ENCODE peak calls at places on chromosomes 6 and 20, in four cellular contexts. One of them, this sample, is unnamed.

GRCh38 chr6:83467620-83468036 is 36.8 kb upstream of the ME1 start:
- DNase-seq in NCI-H1417: no peak
- DNase-seq in cardiac muscle cell: no peak
- DNase-seq in stimulated activated CD4-positive, alpha-beta T cell treated with anti-CD3 and anti-CD28 coated beads, Interleukin-2, amount 100 ng/mL, for 48 hours: no peak
- DNase-seq in this sample: no peak

GRCh38 chr20:35564905-35565304 is 23.0 kb downstream of the ERGIC3 start:
- DNase-seq in NCI-H1417: no peak
- DNase-seq in cardiac muscle cell: no peak
- DNase-seq in stimulated activated CD4-positive, alpha-beta T cell treated with anti-CD3 and anti-CD28 coated beads, Interleukin-2, amount 100 ng/mL, for 48 hours: no peak
- DNase-seq in this sample: no peak

GRCh38 chr6:331622-332521 is 39.6 kb downstream of the DUSP22 start:
- DNase-seq in cardiac muscle cell: no peak
- DNase-seq in NCI-H1417: no peak
- DNase-seq in stimulated activated CD4-positive, alpha-beta T cell treated with anti-CD3 and anti-CD28 coated beads, Interleukin-2, amount 100 ng/mL, for 48 hours: no peak
- DNase-seq in this sample: peak; percentile 84

GRCh38 chr6:139257291-139257690 is 34.5 kb downstream of the TXLNB start:
- DNase-seq in NCI-H1417: no peak
- DNase-seq in cardiac muscle cell: no peak
- DNase-seq in stimulated activated CD4-positive, alpha-beta T cell treated with anti-CD3 and anti-CD28 coated beads, Interleukin-2, amount 100 ng/mL, for 48 hours: no peak
- DNase-seq in this sample: no peak

GRCh38 chr6:151490996-151491395 is 2.8 kb upstream of the CCDC170 start:
- DNase-seq in NCI-H1417: no peak
- DNase-seq in stimulated activated CD4-positive, alpha-beta T cell treated with anti-CD3 and anti-CD28 coated beads, Interleukin-2, amount 100 ng/mL, for 48 hours: no peak
- DNase-seq in cardiac muscle cell: peak; percentile 17
- DNase-seq in this sample: no peak

GRCh38 chr6:109632405-109632804 is 58.6 kb downstream of the AK9 start:
- DNase-seq in stimulated activated CD4-positive, alpha-beta T cell treated with anti-CD3 and anti-CD28 coated beads, Interleukin-2, amount 100 ng/mL, for 48 hours: no peak
- DNase-seq in NCI-H1417: no peak
- DNase-seq in cardiac muscle cell: no peak
- DNase-seq in this sample: no peak

GRCh38 chr6:37531026-37531425 is 31.3 kb upstream of the CCDC167 start:
- DNase-seq in stimulated activated CD4-positive, alpha-beta T cell treated with anti-CD3 and anti-CD28 coated beads, Interleukin-2, amount 100 ng/mL, for 48 hours: no peak
- DNase-seq in NCI-H1417: no peak
- DNase-seq in cardiac muscle cell: no peak
- DNase-seq in this sample: no peak

GRCh38 chr20:17646209-17646717 is 35.8 kb downstream of the RRBP1 start:
- DNase-seq in cardiac muscle cell: no peak
- DNase-seq in NCI-H1417: peak; percentile 40
- DNase-seq in stimulated activated CD4-positive, alpha-beta T cell treated with anti-CD3 and anti-CD28 coated beads, Interleukin-2, amount 100 ng/mL, for 48 hours: no peak
- DNase-seq in this sample: no peak

GRCh38 chr6:17482711-17483110 is 89.3 kb downstream of the CAP2 start:
- DNase-seq in NCI-H1417: no peak
- DNase-seq in cardiac muscle cell: no peak
- DNase-seq in stimulated activated CD4-positive, alpha-beta T cell treated with anti-CD3 and anti-CD28 coated beads, Interleukin-2, amount 100 ng/mL, for 48 hours: no peak
- DNase-seq in this sample: no peak

GRCh38 chr6:166382933-166383816 is at the start of gene MPC1:
- DNase-seq in NCI-H1417: peak; percentile 95
- DNase-seq in stimulated activated CD4-positive, alpha-beta T cell treated with anti-CD3 and anti-CD28 coated beads, Interleukin-2, amount 100 ng/mL, for 48 hours: peak; percentile 88
- DNase-seq in cardiac muscle cell: peak; percentile 98
- DNase-seq in this sample: peak; percentile 99

GRCh38 chr6:113147544-113147943 is 709.6 kb upstream of the MARCKS start:
- DNase-seq in cardiac muscle cell: no peak
- DNase-seq in NCI-H1417: no peak
- DNase-seq in stimulated activated CD4-positive, alpha-beta T cell treated with anti-CD3 and anti-CD28 coated beads, Interleukin-2, amount 100 ng/mL, for 48 hours: no peak
- DNase-seq in this sample: no peak

GRCh38 chr6:71481021-71481420 is 192.4 kb downstream of the OGFRL1 start:
- DNase-seq in stimulated activated CD4-positive, alpha-beta T cell treated with anti-CD3 and anti-CD28 coated beads, Interleukin-2, amount 100 ng/mL, for 48 hours: no peak
- DNase-seq in cardiac muscle cell: no peak
- DNase-seq in NCI-H1417: no peak
- DNase-seq in this sample: no peak

GRCh38 chr6:132669690-132670291 is 10.8 kb upstream of the TAAR1 start:
- DNase-seq in cardiac muscle cell: peak; percentile 75
- DNase-seq in NCI-H1417: peak; percentile 54
- DNase-seq in stimulated activated CD4-positive, alpha-beta T cell treated with anti-CD3 and anti-CD28 coated beads, Interleukin-2, amount 100 ng/mL, for 48 hours: no peak
- DNase-seq in this sample: peak; percentile 32

GRCh38 chr6:53866231-53866630 is 71.4 kb downstream of the LRRC1 start:
- DNase-seq in cardiac muscle cell: peak; percentile 9
- DNase-seq in stimulated activated CD4-positive, alpha-beta T cell treated with anti-CD3 and anti-CD28 coated beads, Interleukin-2, amount 100 ng/mL, for 48 hours: no peak
- DNase-seq in NCI-H1417: no peak
- DNase-seq in this sample: no peak

GRCh38 chr6:106502534-106502933 is 126.8 kb downstream of the RTN4IP1 start:
- DNase-seq in cardiac muscle cell: no peak
- DNase-seq in NCI-H1417: no peak
- DNase-seq in stimulated activated CD4-positive, alpha-beta T cell treated with anti-CD3 and anti-CD28 coated beads, Interleukin-2, amount 100 ng/mL, for 48 hours: no peak
- DNase-seq in this sample: no peak

GRCh38 chr6:72182337-72183246 is 296.2 kb downstream of the RIMS1 start:
- DNase-seq in cardiac muscle cell: peak; percentile 37
- DNase-seq in stimulated activated CD4-positive, alpha-beta T cell treated with anti-CD3 and anti-CD28 coated beads, Interleukin-2, amount 100 ng/mL, for 48 hours: no peak
- DNase-seq in NCI-H1417: peak; percentile 80
- DNase-seq in this sample: peak; percentile 41

GRCh38 chr6:63805808-63806572 is 170.4 kb downstream of the PHF3 start:
- DNase-seq in NCI-H1417: no peak
- DNase-seq in cardiac muscle cell: peak; percentile 83
- DNase-seq in stimulated activated CD4-positive, alpha-beta T cell treated with anti-CD3 and anti-CD28 coated beads, Interleukin-2, amount 100 ng/mL, for 48 hours: no peak
- DNase-seq in this sample: no peak

GRCh38 chr6:132322398-132322797 is 78.9 kb downstream of the MOXD1 start:
- DNase-seq in cardiac muscle cell: peak; percentile 42
- DNase-seq in NCI-H1417: no peak
- DNase-seq in stimulated activated CD4-positive, alpha-beta T cell treated with anti-CD3 and anti-CD28 coated beads, Interleukin-2, amount 100 ng/mL, for 48 hours: no peak
- DNase-seq in this sample: no peak

GRCh38 chr6:108760158-108761050 is 87.8 kb upstream of the ARMC2 start:
- DNase-seq in cardiac muscle cell: peak; percentile 41
- DNase-seq in stimulated activated CD4-positive, alpha-beta T cell treated with anti-CD3 and anti-CD28 coated beads, Interleukin-2, amount 100 ng/mL, for 48 hours: no peak
- DNase-seq in NCI-H1417: peak; percentile 21
- DNase-seq in this sample: no peak

GRCh38 chr6:166786704-166787293 is 159.7 kb upstream of the RPS6KA2 start:
- DNase-seq in stimulated activated CD4-positive, alpha-beta T cell treated with anti-CD3 and anti-CD28 coated beads, Interleukin-2, amount 100 ng/mL, for 48 hours: peak; percentile 10
- DNase-seq in cardiac muscle cell: peak; percentile 83
- DNase-seq in NCI-H1417: peak; percentile 82
- DNase-seq in this sample: peak; percentile 73

GRCh38 chr20:52637201-52637600 is 335.0 kb upstream of the TSHZ2 start:
- DNase-seq in stimulated activated CD4-positive, alpha-beta T cell treated with anti-CD3 and anti-CD28 coated beads, Interleukin-2, amount 100 ng/mL, for 48 hours: no peak
- DNase-seq in NCI-H1417: no peak
- DNase-seq in cardiac muscle cell: no peak
- DNase-seq in this sample: no peak

GRCh38 chr6:100404051-100404450 is 60.7 kb downstream of the SIM1 start:
- DNase-seq in NCI-H1417: no peak
- DNase-seq in cardiac muscle cell: no peak
- DNase-seq in stimulated activated CD4-positive, alpha-beta T cell treated with anti-CD3 and anti-CD28 coated beads, Interleukin-2, amount 100 ng/mL, for 48 hours: no peak
- DNase-seq in this sample: no peak

GRCh38 chr20:22447448-22447778 is 137.0 kb downstream of the FOXA2 start:
- DNase-seq in NCI-H1417: no peak
- DNase-seq in cardiac muscle cell: no peak
- DNase-seq in stimulated activated CD4-positive, alpha-beta T cell treated with anti-CD3 and anti-CD28 coated beads, Interleukin-2, amount 100 ng/mL, for 48 hours: no peak
- DNase-seq in this sample: no peak

GRCh38 chr6:116564921-116565872 is 6.1 kb upstream of the RWDD1 start:
- DNase-seq in NCI-H1417: no peak
- DNase-seq in cardiac muscle cell: peak; percentile 30
- DNase-seq in stimulated activated CD4-positive, alpha-beta T cell treated with anti-CD3 and anti-CD28 coated beads, Interleukin-2, amount 100 ng/mL, for 48 hours: no peak
- DNase-seq in this sample: no peak

GRCh38 chr6:89797317-89797716 is 22.3 kb downstream of the MDN1 start:
- DNase-seq in stimulated activated CD4-positive, alpha-beta T cell treated with anti-CD3 and anti-CD28 coated beads, Interleukin-2, amount 100 ng/mL, for 48 hours: no peak
- DNase-seq in cardiac muscle cell: peak; percentile 94
- DNase-seq in NCI-H1417: no peak
- DNase-seq in this sample: no peak

GRCh38 chr20:25273541-25274358 is 25.9 kb downstream of the PYGB start:
- DNase-seq in NCI-H1417: no peak
- DNase-seq in cardiac muscle cell: no peak
- DNase-seq in stimulated activated CD4-positive, alpha-beta T cell treated with anti-CD3 and anti-CD28 coated beads, Interleukin-2, amount 100 ng/mL, for 48 hours: no peak
- DNase-seq in this sample: no peak

GRCh38 chr6:6392214-6393068 is 72.0 kb upstream of the F13A1 start:
- DNase-seq in NCI-H1417: no peak
- DNase-seq in stimulated activated CD4-positive, alpha-beta T cell treated with anti-CD3 and anti-CD28 coated beads, Interleukin-2, amount 100 ng/mL, for 48 hours: no peak
- DNase-seq in cardiac muscle cell: no peak
- DNase-seq in this sample: peak; percentile 55

GRCh38 chr6:24667378-24667803 is 514 bp downstream of the ACOT13 start:
- DNase-seq in stimulated activated CD4-positive, alpha-beta T cell treated with anti-CD3 and anti-CD28 coated beads, Interleukin-2, amount 100 ng/mL, for 48 hours: no peak
- DNase-seq in NCI-H1417: peak; percentile 21
- DNase-seq in cardiac muscle cell: peak; percentile 41
- DNase-seq in this sample: peak; percentile 12

GRCh38 chr6:33668914-33669313 is 42.6 kb downstream of the UQCC2 start:
- DNase-seq in cardiac muscle cell: no peak
- DNase-seq in NCI-H1417: no peak
- DNase-seq in stimulated activated CD4-positive, alpha-beta T cell treated with anti-CD3 and anti-CD28 coated beads, Interleukin-2, amount 100 ng/mL, for 48 hours: no peak
- DNase-seq in this sample: no peak

GRCh38 chr20:49132995-49133451 is 55.1 kb downstream of the STAU1 start:
- DNase-seq in NCI-H1417: peak; percentile 52
- DNase-seq in cardiac muscle cell: peak; percentile 86
- DNase-seq in stimulated activated CD4-positive, alpha-beta T cell treated with anti-CD3 and anti-CD28 coated beads, Interleukin-2, amount 100 ng/mL, for 48 hours: no peak
- DNase-seq in this sample: peak; percentile 54

GRCh38 chr6:157218371-157219198 is 104.7 kb downstream of the TMEM242 start:
- DNase-seq in NCI-H1417: no peak
- DNase-seq in stimulated activated CD4-positive, alpha-beta T cell treated with anti-CD3 and anti-CD28 coated beads, Interleukin-2, amount 100 ng/mL, for 48 hours: no peak
- DNase-seq in cardiac muscle cell: no peak
- DNase-seq in this sample: no peak

GRCh38 chr6:14132244-14133220 is 15.0 kb downstream of the CD83 start:
- DNase-seq in NCI-H1417: no peak
- DNase-seq in stimulated activated CD4-positive, alpha-beta T cell treated with anti-CD3 and anti-CD28 coated beads, Interleukin-2, amount 100 ng/mL, for 48 hours: no peak
- DNase-seq in cardiac muscle cell: no peak
- DNase-seq in this sample: no peak

GRCh38 chr6:138465007-138465645 is 34.2 kb downstream of the NHSL1 start:
- DNase-seq in stimulated activated CD4-positive, alpha-beta T cell treated with anti-CD3 and anti-CD28 coated beads, Interleukin-2, amount 100 ng/mL, for 48 hours: no peak
- DNase-seq in cardiac muscle cell: peak; percentile 90
- DNase-seq in NCI-H1417: no peak
- DNase-seq in this sample: no peak